ENCODE peak calls at places on chromosomes 16 and 17, in seven cellular contexts. One of them, this sample, is unnamed.

GRCh38 chr17:30369995-30370394 is 8.7 kb upstream of the CPD start:
- DNase-seq in neural crest cell: no peak
- DNase-seq in testis: no peak
- DNase-seq in AG09309: no peak
- DNase-seq in AG10803: no peak
- DNase-seq in astrocyte: peak; percentile 29
- DNase-seq in CD8-positive, alpha-beta T cell: no peak
- DNase-seq in this sample: no peak

GRCh38 chr16:20411055-20411454 is 1.7 kb downstream of the ACSM5 start:
- DNase-seq in CD8-positive, alpha-beta T cell: no peak
- DNase-seq in AG09309: no peak
- DNase-seq in testis: no peak
- DNase-seq in AG10803: no peak
- DNase-seq in astrocyte: no peak
- DNase-seq in neural crest cell: no peak
- DNase-seq in this sample: no peak

GRCh38 chr16:49883111-49883829 is 27.4 kb upstream of the ZNF423 start:
- DNase-seq in astrocyte: no peak
- DNase-seq in AG10803: no peak
- DNase-seq in CD8-positive, alpha-beta T cell: no peak
- DNase-seq in neural crest cell: no peak
- DNase-seq in AG09309: no peak
- DNase-seq in testis: no peak
- DNase-seq in this sample: no peak

GRCh38 chr17:54046570-54046969 is 223.8 kb downstream of the KIF2B start:
- DNase-seq in AG09309: no peak
- DNase-seq in testis: no peak
- DNase-seq in astrocyte: no peak
- DNase-seq in CD8-positive, alpha-beta T cell: no peak
- DNase-seq in AG10803: no peak
- DNase-seq in neural crest cell: no peak
- DNase-seq in this sample: no peak

GRCh38 chr16:84366208-84366607 is 2.1 kb upstream of the ATP2C2 start:
- DNase-seq in neural crest cell: no peak
- DNase-seq in AG10803: no peak
- DNase-seq in CD8-positive, alpha-beta T cell: peak; percentile 35
- DNase-seq in testis: no peak
- DNase-seq in AG09309: no peak
- DNase-seq in astrocyte: no peak
- DNase-seq in this sample: no peak

GRCh38 chr17:39668141-39668924 is at the start of gene PNMT:
- DNase-seq in astrocyte: peak; percentile 32
- DNase-seq in AG10803: peak; percentile 32
- DNase-seq in AG09309: no peak
- DNase-seq in neural crest cell: peak; percentile 78
- DNase-seq in CD8-positive, alpha-beta T cell: peak; percentile 67
- DNase-seq in testis: peak; percentile 82
- DNase-seq in this sample: no peak

GRCh38 chr17:59786536-59787319 is 79.3 kb downstream of the VMP1 start:
- DNase-seq in CD8-positive, alpha-beta T cell: peak; percentile 80
- DNase-seq in neural crest cell: no peak
- DNase-seq in AG09309: peak; percentile 100
- DNase-seq in testis: peak; percentile 30
- DNase-seq in astrocyte: peak; percentile 100
- DNase-seq in AG10803: peak; percentile 100
- DNase-seq in this sample: no peak

GRCh38 chr16:57185446-57185944 is 344 bp downstream of the PSME3IP1 start:
- DNase-seq in neural crest cell: peak; percentile 4
- DNase-seq in testis: peak; percentile 55
- DNase-seq in astrocyte: peak; percentile 47
- DNase-seq in AG10803: peak; percentile 61
- DNase-seq in CD8-positive, alpha-beta T cell: peak; percentile 43
- DNase-seq in AG09309: no peak
- DNase-seq in this sample: no peak

GRCh38 chr17:49910094-49910857 is 58.7 kb upstream of the DLX4 start:
- DNase-seq in neural crest cell: no peak
- DNase-seq in AG09309: no peak
- DNase-seq in testis: no peak
- DNase-seq in astrocyte: no peak
- DNase-seq in CD8-positive, alpha-beta T cell: peak; percentile 34
- DNase-seq in AG10803: no peak
- DNase-seq in this sample: no peak

DNA sequence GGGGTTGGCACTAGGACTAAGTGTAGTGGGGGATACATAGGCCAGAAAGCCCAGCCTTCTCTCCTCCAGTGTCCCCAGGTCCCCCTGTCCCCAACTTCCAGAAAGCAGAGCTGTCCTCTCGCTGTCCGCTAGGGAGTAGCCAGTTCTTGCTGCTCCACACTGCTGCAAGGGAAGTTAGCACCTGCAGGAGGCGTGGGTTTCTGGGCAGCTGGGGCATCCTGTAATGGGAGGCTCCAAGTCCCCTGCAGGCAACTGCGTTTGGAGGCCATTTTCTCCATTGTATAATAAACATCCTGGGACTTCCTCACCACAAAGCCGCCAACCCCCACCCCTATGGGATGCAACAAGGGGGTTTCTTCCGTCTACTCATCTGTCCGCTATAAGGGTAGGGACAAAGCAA is 1.7 kb downstream of the RPRML start:
- DNase-seq in testis: peak; percentile 48
- DNase-seq in CD8-positive, alpha-beta T cell: no peak
- DNase-seq in AG09309: no peak
- DNase-seq in astrocyte: peak; percentile 11
- DNase-seq in AG10803: no peak
- DNase-seq in neural crest cell: peak; percentile 61
- DNase-seq in this sample: no peak
- TF ChIP-seq CTCF in testis: no peak
- TF ChIP-seq CTCF in CD8-positive, alpha-beta T cell: no peak
- TF ChIP-seq CTCF in AG09309: no peak
- TF ChIP-seq CTCF in astrocyte: no peak
- TF ChIP-seq CTCF in AG10803: peak; percentile 33
- TF ChIP-seq CTCF in neural crest cell: peak; percentile 62
- TF ChIP-seq CTCF in this sample: peak; percentile 50

GRCh38 chr17:81871387-81872120 is 417 bp upstream of the ARHGDIA start:
- DNase-seq in testis: peak; percentile 93
- DNase-seq in CD8-positive, alpha-beta T cell: peak; percentile 96
- DNase-seq in neural crest cell: peak; percentile 88
- DNase-seq in astrocyte: peak; percentile 65
- DNase-seq in AG09309: no peak
- DNase-seq in AG10803: peak; percentile 89
- DNase-seq in this sample: peak; percentile 95
- TF ChIP-seq CTCF in testis: peak; percentile 26
- TF ChIP-seq CTCF in CD8-positive, alpha-beta T cell: no peak
- TF ChIP-seq CTCF in neural crest cell: peak; percentile 39
- TF ChIP-seq CTCF in astrocyte: no peak
- TF ChIP-seq CTCF in AG09309: no peak
- TF ChIP-seq CTCF in AG10803: peak; percentile 17
- TF ChIP-seq CTCF in this sample: peak; percentile 27

DNA sequence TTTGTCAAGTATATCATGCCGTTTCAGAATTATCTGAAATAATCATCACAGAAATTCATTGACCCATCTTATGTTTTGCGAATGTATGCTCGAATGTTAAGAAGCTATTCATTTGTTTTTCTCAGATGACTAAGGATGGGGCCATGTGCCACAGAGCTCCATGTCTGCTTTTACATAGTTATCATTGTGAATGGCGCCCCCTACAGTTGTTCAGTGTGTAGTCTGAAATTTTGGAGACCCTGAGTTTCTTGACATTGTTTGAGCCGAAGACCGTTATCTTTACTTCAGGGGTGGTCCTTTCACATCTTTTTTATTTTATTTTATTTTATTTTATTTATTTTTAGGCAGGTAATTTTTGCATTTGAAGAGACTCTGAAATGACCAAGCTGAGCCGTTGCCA is 972.0 kb upstream of the RBFOX1 start:
- DNase-seq in AG10803: no peak
- DNase-seq in testis: no peak
- DNase-seq in astrocyte: no peak
- DNase-seq in CD8-positive, alpha-beta T cell: no peak
- DNase-seq in neural crest cell: no peak
- DNase-seq in AG09309: no peak
- DNase-seq in this sample: no peak
- TF ChIP-seq CTCF in AG10803: no peak
- TF ChIP-seq CTCF in testis: no peak
- TF ChIP-seq CTCF in astrocyte: no peak
- TF ChIP-seq CTCF in CD8-positive, alpha-beta T cell: no peak
- TF ChIP-seq CTCF in neural crest cell: peak; percentile 37
- TF ChIP-seq CTCF in AG09309: no peak
- TF ChIP-seq CTCF in this sample: no peak

GRCh38 chr17:74089869-74090464 is 113.5 kb upstream of the RPL38 start:
- DNase-seq in AG10803: peak; percentile 64
- DNase-seq in AG09309: peak; percentile 13
- DNase-seq in testis: peak; percentile 75
- DNase-seq in CD8-positive, alpha-beta T cell: no peak
- DNase-seq in astrocyte: peak; percentile 6
- DNase-seq in neural crest cell: peak; percentile 73
- DNase-seq in this sample: no peak

GRCh38 chr17:74086992-74087391 is 116.5 kb upstream of the RPL38 start:
- DNase-seq in neural crest cell: no peak
- DNase-seq in testis: no peak
- DNase-seq in astrocyte: no peak
- DNase-seq in AG10803: no peak
- DNase-seq in CD8-positive, alpha-beta T cell: no peak
- DNase-seq in AG09309: no peak
- DNase-seq in this sample: peak; percentile 55

GRCh38 chr17:74083321-74083720 is 120.2 kb upstream of the RPL38 start:
- DNase-seq in testis: no peak
- DNase-seq in neural crest cell: no peak
- DNase-seq in AG09309: no peak
- DNase-seq in CD8-positive, alpha-beta T cell: no peak
- DNase-seq in astrocyte: no peak
- DNase-seq in AG10803: no peak
- DNase-seq in this sample: no peak

GRCh38 chr17:74080936-74081335 is 122.5 kb upstream of the RPL38 start:
- DNase-seq in testis: no peak
- DNase-seq in AG09309: no peak
- DNase-seq in astrocyte: no peak
- DNase-seq in AG10803: no peak
- DNase-seq in CD8-positive, alpha-beta T cell: no peak
- DNase-seq in neural crest cell: no peak
- DNase-seq in this sample: no peak

DNA sequence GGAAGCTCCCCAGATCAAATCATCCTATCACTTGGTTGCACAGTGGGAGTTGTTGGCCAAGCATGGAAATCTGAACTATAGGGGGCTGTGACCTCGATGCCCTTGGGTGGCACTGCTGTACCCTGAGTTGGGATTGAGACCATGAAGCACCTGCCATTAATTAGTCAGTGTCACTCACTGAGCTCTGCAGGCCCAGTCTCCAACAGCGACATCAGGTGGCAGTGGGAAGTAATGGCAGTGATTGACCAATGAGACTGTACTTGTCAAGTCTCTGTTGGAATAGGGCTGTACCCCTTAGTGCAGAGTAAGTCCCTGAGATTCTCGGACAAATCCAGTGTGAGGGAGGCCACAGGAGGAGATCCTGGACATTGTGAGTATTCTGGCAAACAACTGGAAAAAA is 118.0 kb upstream of the RPL38 start:
- DNase-seq in AG10803: no peak
- DNase-seq in neural crest cell: no peak
- DNase-seq in CD8-positive, alpha-beta T cell: no peak
- DNase-seq in astrocyte: no peak
- DNase-seq in testis: no peak
- DNase-seq in AG09309: no peak
- DNase-seq in this sample: no peak
- TF ChIP-seq CTCF in AG10803: peak; percentile 10
- TF ChIP-seq CTCF in neural crest cell: peak; percentile 42
- TF ChIP-seq CTCF in CD8-positive, alpha-beta T cell: no peak
- TF ChIP-seq CTCF in astrocyte: no peak
- TF ChIP-seq CTCF in testis: no peak
- TF ChIP-seq CTCF in AG09309: no peak
- TF ChIP-seq CTCF in this sample: peak; percentile 23

GRCh38 chr16:53911506-53911905 is 207.6 kb downstream of the FTO start:
- DNase-seq in neural crest cell: no peak
- DNase-seq in astrocyte: no peak
- DNase-seq in AG09309: no peak
- DNase-seq in CD8-positive, alpha-beta T cell: no peak
- DNase-seq in AG10803: peak; percentile 40
- DNase-seq in testis: no peak
- DNase-seq in this sample: no peak
- TF ChIP-seq CTCF in neural crest cell: no peak
- TF ChIP-seq CTCF in astrocyte: no peak
- TF ChIP-seq CTCF in AG09309: no peak
- TF ChIP-seq CTCF in CD8-positive, alpha-beta T cell: no peak
- TF ChIP-seq CTCF in AG10803: no peak
- TF ChIP-seq CTCF in testis: no peak
- TF ChIP-seq CTCF in this sample: no peak